ENCODE peak calls at places on chromosomes 1 and 21, in six cellular contexts. W is T-helper 1 cell, C is GM20000, V is breast epithelium, J is skeletal muscle cell, M is C1 segment of cervical spinal cord. B is an unnamed sample.

GRCh38 chr1:15620155-15620545 is 2.9 kb downstream of the DDI2 start:
- DNase-seq in W (no peak), C (no peak), V (no peak), J (no peak), M (no peak), B (no peak)

GRCh38 chr1:32775640-32776337 is 41.4 kb downstream of the YARS1 start:
- DNase-seq in W (no peak), C (no peak), V (no peak), J (no peak), M (peak), B (peak)

GRCh38 chr1:43864111-43865045 is 69.2 kb upstream of the ARTN start:
- DNase-seq in W (no peak), C (no peak), V (no peak), J (no peak), M (no peak), B (no peak)

GRCh38 chr21:36135391-36136094 is 664 bp downstream of the CBR3 start:
- DNase-seq in W (peak), C (peak), V (peak), J (peak), M (peak), B (peak)

GRCh38 chr1:101193733-101194169 is 43.1 kb upstream of the S1PR1 start:
- DNase-seq in W (no peak), C (no peak), V (no peak), J (no peak), M (no peak), B (no peak)

GRCh38 chr1:64598100-64598571 is 128.2 kb downstream of the CACHD1 start:
- DNase-seq in W (no peak), C (no peak), V (no peak), J (peak), M (no peak), B (no peak)

GRCh38 chr1:84319662-84320061 is 18.2 kb downstream of the SAMD13 start:
- DNase-seq in W (no peak), C (no peak), V (no peak), J (no peak), M (no peak), B (no peak)

GRCh38 chr1:223248787-223249175 is 105.7 kb upstream of the TLR5 start:
- DNase-seq in W (no peak), C (no peak), V (no peak), J (no peak), M (no peak), B (no peak)

GRCh38 chr1:28893403-28894102 is 20.8 kb upstream of the EPB41 start:
- DNase-seq in W (no peak), C (no peak), V (no peak), J (no peak), M (no peak), B (peak)

GRCh38 chr1:109240158-109241152 is 8.9 kb upstream of the CELSR2 start:
- DNase-seq in W (no peak), C (no peak), V (peak), J (peak), M (peak), B (peak)

GRCh38 chr1:31548518-31548898 is 27.8 kb upstream of the TINAGL1 start:
- DNase-seq in W (no peak), C (no peak), V (no peak), J (no peak), M (no peak), B (peak)

GRCh38 chr21:43981871-43982210 is 30.3 kb upstream of the TRAPPC10 start:
- DNase-seq in W (no peak), C (no peak), V (no peak), J (no peak), M (no peak), B (no peak)

GRCh38 chr1:101089608-101090007 is 64.0 kb upstream of the DPH5 start:
- DNase-seq in W (no peak), C (no peak), V (no peak), J (no peak), M (no peak), B (no peak)

GRCh38 chr1:10932088-10932487 is 80.4 kb upstream of the TARDBP start:
- DNase-seq in W (no peak), C (no peak), V (no peak), J (no peak), M (no peak), B (no peak)

GRCh38 chr21:32322676-32323075 is 24.0 kb downstream of the MRAP start:
- DNase-seq in W (no peak), C (no peak), V (no peak), J (no peak), M (no peak), B (no peak)

GRCh38 chr1:186183219-186183618 is 191.8 kb downstream of the TPR start:
- DNase-seq in W (no peak), C (no peak), V (no peak), J (peak), M (no peak), B (no peak)

GRCh38 chr1:64507897-64508296 is 38.0 kb downstream of the CACHD1 start:
- DNase-seq in W (no peak), C (no peak), V (no peak), J (no peak), M (no peak), B (no peak)

GRCh38 chr1:247368501-247368900 is 36.8 kb upstream of the ZNF496 start:
- DNase-seq in W (no peak), C (no peak), V (no peak), J (no peak), M (no peak), B (no peak)

GRCh38 chr21:38768385-38769071 is 37.2 kb upstream of the ETS2 start:
- DNase-seq in W (no peak), C (peak), V (no peak), J (peak), M (no peak), B (no peak)

GRCh38 chr1:21451212-21451611 is 11.3 kb downstream of the NBPF3 start:
- DNase-seq in W (no peak), C (no peak), V (no peak), J (peak), M (no peak), B (no peak)

GRCh38 chr1:22814176-22815042 is 103.8 kb downstream of the EPHB2 start:
- DNase-seq in W (no peak), C (no peak), V (no peak), J (peak), M (peak), B (peak)

GRCh38 chr1:198577444-198577843 is 37.0 kb upstream of the ATP6V1G3 start:
- DNase-seq in W (no peak), C (no peak), V (no peak), J (no peak), M (no peak), B (no peak)

GRCh38 chr1:237962985-237963384 is 72.3 kb upstream of the ZP4 start:
- DNase-seq in W (no peak), C (no peak), V (no peak), J (no peak), M (no peak), B (no peak)

GRCh38 chr1:218463194-218464156 is 118.3 kb downstream of the TGFB2 start:
- DNase-seq in W (no peak), C (no peak), V (no peak), J (no peak), M (peak), B (no peak)

GRCh38 chr1:115364044-115364775 is 26.2 kb upstream of the NGF start:
- DNase-seq in W (no peak), C (no peak), V (no peak), J (peak), M (no peak), B (peak)

GRCh38 chr21:35227774-35228173 is 178.7 kb upstream of the RUNX1 start:
- DNase-seq in W (no peak), C (no peak), V (no peak), J (no peak), M (no peak), B (no peak)

GRCh38 chr21:46048926-46049889 is 48.7 kb upstream of the COL6A2 start:
- DNase-seq in W (no peak), C (no peak), V (peak), J (peak), M (no peak), B (peak)